ENCODE peak calls at places on chromosome 11, in six cellular contexts. One of them, this sample, is unnamed.

GRCh38 chr11:116875194-116875593 is 37.8 kb upstream of the APOA1 start:
- DNase-seq in activated CD4-positive, CD25-positive, alpha-beta regulatory T cell: no peak
- DNase-seq in GM04504: no peak
- DNase-seq in CD8-positive, alpha-beta T cell: no peak
- DNase-seq in GM18507: no peak
- DNase-seq in stomach: no peak
- DNase-seq in this sample: no peak

GRCh38 chr11:33256808-33257159 is 397 bp upstream of the HIPK3 start:
- DNase-seq in activated CD4-positive, CD25-positive, alpha-beta regulatory T cell: no peak
- DNase-seq in GM04504: no peak
- DNase-seq in CD8-positive, alpha-beta T cell: no peak
- DNase-seq in GM18507: no peak
- DNase-seq in stomach: no peak
- DNase-seq in this sample: no peak

GRCh38 chr11:63595296-63595695 is 18.9 kb downstream of the PLAAT3 start:
- DNase-seq in activated CD4-positive, CD25-positive, alpha-beta regulatory T cell: no peak
- DNase-seq in GM04504: no peak
- DNase-seq in CD8-positive, alpha-beta T cell: no peak
- DNase-seq in GM18507: no peak
- DNase-seq in stomach: no peak
- DNase-seq in this sample: no peak

GRCh38 chr11:122601131-122602125 is 54.1 kb upstream of the UBASH3B start:
- DNase-seq in activated CD4-positive, CD25-positive, alpha-beta regulatory T cell: no peak
- DNase-seq in GM04504: peak
- DNase-seq in CD8-positive, alpha-beta T cell: no peak
- DNase-seq in GM18507: no peak
- DNase-seq in stomach: no peak
- DNase-seq in this sample: peak

GRCh38 chr11:13286247-13286821 is 8.7 kb downstream of the BMAL1 start:
- DNase-seq in activated CD4-positive, CD25-positive, alpha-beta regulatory T cell: no peak
- DNase-seq in GM04504: no peak
- DNase-seq in CD8-positive, alpha-beta T cell: no peak
- DNase-seq in GM18507: no peak
- DNase-seq in stomach: no peak
- DNase-seq in this sample: no peak

GRCh38 chr11:121520243-121521144 is 67.7 kb upstream of the SORL1-AS1 start:
- DNase-seq in activated CD4-positive, CD25-positive, alpha-beta regulatory T cell: no peak
- DNase-seq in GM04504: peak
- DNase-seq in CD8-positive, alpha-beta T cell: no peak
- DNase-seq in GM18507: no peak
- DNase-seq in stomach: no peak
- DNase-seq in this sample: peak

GRCh38 chr11:97269527-97269926 is 879.7 kb downstream of the JRKL start:
- DNase-seq in activated CD4-positive, CD25-positive, alpha-beta regulatory T cell: no peak
- DNase-seq in GM04504: no peak
- DNase-seq in CD8-positive, alpha-beta T cell: no peak
- DNase-seq in GM18507: no peak
- DNase-seq in stomach: no peak
- DNase-seq in this sample: no peak

GRCh38 chr11:4887591-4887990 is 5.9 kb downstream of the OR51T1 start:
- DNase-seq in activated CD4-positive, CD25-positive, alpha-beta regulatory T cell: no peak
- DNase-seq in GM04504: no peak
- DNase-seq in CD8-positive, alpha-beta T cell: no peak
- DNase-seq in GM18507: no peak
- DNase-seq in stomach: no peak
- DNase-seq in this sample: no peak

GRCh38 chr11:27465629-27466028 is 7.0 kb downstream of the LGR4 start:
- DNase-seq in activated CD4-positive, CD25-positive, alpha-beta regulatory T cell: no peak
- DNase-seq in GM04504: no peak
- DNase-seq in CD8-positive, alpha-beta T cell: no peak
- DNase-seq in GM18507: no peak
- DNase-seq in stomach: no peak
- DNase-seq in this sample: no peak

GRCh38 chr11:71327156-71328085 is 75.0 kb upstream of the SHANK2 start:
- DNase-seq in activated CD4-positive, CD25-positive, alpha-beta regulatory T cell: no peak
- DNase-seq in GM04504: no peak
- DNase-seq in CD8-positive, alpha-beta T cell: no peak
- DNase-seq in GM18507: no peak
- DNase-seq in stomach: no peak
- DNase-seq in this sample: no peak

GRCh38 chr11:64809781-64810241 is 540 bp downstream of the MEN1 start:
- DNase-seq in activated CD4-positive, CD25-positive, alpha-beta regulatory T cell: no peak
- DNase-seq in GM04504: no peak
- DNase-seq in CD8-positive, alpha-beta T cell: no peak
- DNase-seq in GM18507: no peak
- DNase-seq in stomach: peak
- DNase-seq in this sample: no peak

GRCh38 chr11:68461284-68461861 is 821 bp downstream of the PPP6R3 start:
- DNase-seq in activated CD4-positive, CD25-positive, alpha-beta regulatory T cell: no peak
- DNase-seq in GM04504: no peak
- DNase-seq in CD8-positive, alpha-beta T cell: no peak
- DNase-seq in GM18507: no peak
- DNase-seq in stomach: no peak
- DNase-seq in this sample: no peak

GRCh38 chr11:20668844-20669832 is at the start of gene NELL1:
- DNase-seq in activated CD4-positive, CD25-positive, alpha-beta regulatory T cell: no peak
- DNase-seq in GM04504: no peak
- DNase-seq in CD8-positive, alpha-beta T cell: no peak
- DNase-seq in GM18507: no peak
- DNase-seq in stomach: no peak
- DNase-seq in this sample: no peak